ENCODE peak calls at places on chromosomes 2 and 18, in six cellular contexts. Q, C, F, M, O and T are unnamed samples.
A peak's percentile ranks its signal among the peaks of the same experiment; 100 is the strongest.

GRCh38 chr18:41975287-41975683 is 20.3 kb downstream of the PIK3C3 start:
- DNase-seq in O (no peak), F (no peak), M (no peak), Q (no peak), C (no peak), T (no peak)

GRCh38 chr18:32764611-32765244 is 8.1 kb downstream of the KLHL14 start:
- DNase-seq in O (no peak), F (no peak), Q (no peak), C (no peak), M (no peak), T (no peak)

GRCh38 chr2:132620115-132620514 is 49.9 kb downstream of the LYPD1 start:
- DNase-seq in M (no peak), O (no peak), Q (no peak), F (no peak), C (no peak), T (peak; percentile 81)

GRCh38 chr2:2302359-2302758 is 28.7 kb downstream of the MYT1L start:
- DNase-seq in C (no peak), M (no peak), Q (no peak), F (no peak), O (no peak), T (no peak)

GRCh38 chr2:43054367-43054766 is 172.0 kb downstream of the ZFP36L2 start:
- DNase-seq in O (no peak), Q (no peak), M (peak; percentile 83), C (no peak), F (peak; percentile 47), T (no peak)

GRCh38 chr2:191926671-191927070 is 79.8 kb upstream of the CAVIN2 start:
- DNase-seq in Q (no peak), O (peak; percentile 24), C (no peak), M (no peak), F (no peak), T (no peak)

GRCh38 chr2:85914916-85915315 is 26.1 kb upstream of the ST3GAL5 start:
- DNase-seq in M (no peak), F (no peak), Q (no peak), O (no peak), C (no peak), T (no peak)

GRCh38 chr2:106316937-106317336 is 122.8 kb upstream of the UXS1 start:
- DNase-seq in M (no peak), F (no peak), O (no peak), Q (no peak), C (no peak), T (no peak)

GRCh38 chr2:120788349-120788700 is 52.7 kb downstream of the GLI2 start:
- DNase-seq in F (no peak), M (no peak), C (no peak), O (no peak), Q (no peak), T (no peak)

GRCh38 chr18:79933765-79934164 is 17.7 kb downstream of the SLC66A2 start:
- DNase-seq in C (no peak), M (no peak), O (no peak), Q (peak; percentile 81), F (no peak), T (no peak)

GRCh38 chr2:102301867-102302362 is 9.4 kb upstream of the IL1RL1 start:
- DNase-seq in F (peak; percentile 51), O (peak; percentile 47), Q (no peak), M (peak; percentile 23), C (peak; percentile 40), T (peak; percentile 84)

GRCh38 chr18:35095983-35096676 is 54.9 kb downstream of the MAPRE2 start:
- DNase-seq in M (no peak), F (peak; percentile 26), Q (no peak), C (no peak), O (peak; percentile 3), T (no peak)

GRCh38 chr2:214808481-214808931 is 977 bp downstream of the BARD1 start:
- DNase-seq in C (no peak), O (no peak), Q (no peak), F (peak; percentile 51), M (no peak), T (no peak)

GRCh38 chr2:20225294-20226151 is 593 bp upstream of the SDC1 start:
- DNase-seq in C (peak; percentile 88), Q (peak; percentile 77), F (peak; percentile 60), M (peak; percentile 67), O (no peak), T (peak; percentile 78)

GRCh38 chr18:50663626-50664441 is 103.9 kb downstream of the MAPK4 start:
- DNase-seq in F (no peak), C (no peak), Q (no peak), O (no peak), M (no peak), T (no peak)

GRCh38 chr2:120761164-120761861 is 25.6 kb downstream of the GLI2 start:
- DNase-seq in O (no peak), F (no peak), C (no peak), Q (no peak), M (no peak), T (no peak)

GRCh38 chr18:62187543-62188378 is 706 bp downstream of the RELCH start:
- DNase-seq in F (peak; percentile 36), C (peak; percentile 4), Q (peak; percentile 17), M (peak; percentile 11), O (no peak), T (peak; percentile 72)

GRCh38 chr2:240269380-240269779 is 128.9 kb upstream of the OTOS start:
- DNase-seq in O (no peak), M (no peak), Q (no peak), C (no peak), F (no peak), T (no peak)

GRCh38 chr2:177738461-177739234 is 333.9 kb downstream of the PDE11A start:
- DNase-seq in M (no peak), F (no peak), Q (no peak), C (no peak), O (no peak), T (peak; percentile 23)

GRCh38 chr2:193103064-193103463 is 908.3 kb upstream of the TMEFF2 start:
- DNase-seq in Q (peak; percentile 2), F (no peak), O (no peak), M (no peak), C (peak; percentile 24), T (no peak)
- TF ChIP-seq MYC in Q (no peak), F (no peak), O (no peak), M (no peak), C (no peak), T (no peak)

DNA sequence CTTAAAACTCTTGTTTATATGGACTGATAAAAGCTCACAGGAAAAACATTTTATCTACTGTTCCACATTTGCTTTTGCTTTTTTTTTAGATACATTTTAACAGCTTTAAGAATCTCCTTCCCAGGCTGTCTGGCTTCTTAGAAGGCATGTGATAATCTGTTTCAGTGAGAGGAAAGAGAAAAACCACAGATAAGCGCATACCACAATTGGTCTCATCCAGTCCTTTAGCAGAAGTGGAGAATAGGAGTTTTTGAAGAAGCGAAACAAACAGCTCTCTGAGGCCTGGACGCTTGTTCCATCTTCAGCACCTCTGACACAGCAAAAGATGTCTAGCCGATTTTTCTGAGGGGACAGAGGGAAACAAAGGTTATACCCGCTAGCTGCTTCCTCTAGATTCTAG is 37.6 kb downstream of the RMC1 start:
- DNase-seq in F (no peak), O (peak; percentile 43), Q (no peak), M (peak; percentile 61), C (no peak), T (no peak)
- TF ChIP-seq MYC in F (no peak), O (no peak), Q (no peak), M (no peak), C (no peak), T (no peak)

DNA sequence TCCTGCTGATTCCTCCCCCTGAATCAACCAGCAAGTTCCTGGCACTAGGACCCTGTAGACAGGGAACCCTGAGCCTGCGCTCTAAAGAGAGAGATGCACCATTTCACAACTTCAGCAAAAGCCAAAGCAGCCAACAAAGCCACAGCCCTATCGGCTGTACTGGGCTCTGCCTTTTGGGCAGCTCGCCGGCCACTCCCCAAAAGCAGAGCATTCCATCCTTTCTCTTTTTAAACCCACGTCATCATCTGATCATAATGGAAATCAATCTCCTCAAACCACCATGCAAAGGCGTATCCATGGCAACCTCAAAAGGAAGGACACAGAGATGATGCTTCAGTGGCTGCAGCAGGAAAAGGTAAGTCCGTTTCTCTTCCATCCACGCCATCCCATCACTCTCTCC is 5.3 kb upstream of the DCTN1 start:
- DNase-seq in Q (no peak), O (no peak), M (no peak), F (no peak), C (no peak), T (no peak)
- TF ChIP-seq MYC in Q (no peak), O (no peak), M (no peak), F (no peak), C (no peak), T (no peak)

GRCh38 chr2:33412920-33413319 is 63.5 kb upstream of the RASGRP3 start:
- DNase-seq in C (peak; percentile 85), O (no peak), F (peak; percentile 82), M (peak; percentile 45), Q (peak; percentile 26), T (peak; percentile 62)
- TF ChIP-seq MYC in C (no peak), O (no peak), F (no peak), M (no peak), Q (no peak), T (no peak)